ENCODE peak calls at places on chromosomes 1 and 21, in seven cellular contexts. V is DND-41, O is fibroblast of lung, Q is HCT116, N is K562, K is GM23338, U is mammary epithelial cell. Y is an unnamed sample.

GRCh38 chr1:244414543-244414942 is 37.2 kb downstream of the ADSS2 start:
- DNase-seq in V (no peak), O (peak; percentile 73), Q (no peak), N (no peak), K (no peak), U (peak; percentile 42), Y (no peak)

GRCh38 chr1:109513110-109513702 is 3.7 kb upstream of the AMIGO1 start:
- DNase-seq in V (no peak), O (no peak), Q (no peak), N (no peak), K (no peak), U (no peak), Y (no peak)

GRCh38 chr1:167658574-167659328 is 28.7 kb downstream of the RCSD1 start:
- DNase-seq in V (no peak), O (no peak), Q (no peak), N (no peak), K (no peak), U (no peak), Y (no peak)

GRCh38 chr1:227900571-227901051 is 47.1 kb downstream of the WNT9A start:
- DNase-seq in V (no peak), O (no peak), Q (no peak), N (no peak), K (no peak), U (no peak), Y (no peak)

GRCh38 chr1:63199666-63200065 is 122.7 kb upstream of the FOXD3 start:
- DNase-seq in V (no peak), O (no peak), Q (no peak), N (no peak), K (peak; percentile 57), U (no peak), Y (no peak)

GRCh38 chr1:154998818-154999650 is 3.6 kb upstream of the ZBTB7B start:
- DNase-seq in V (peak; percentile 92), O (peak; percentile 59), Q (peak; percentile 79), N (peak; percentile 73), K (peak; percentile 94), U (peak; percentile 47), Y (peak; percentile 95)

GRCh38 chr1:35535243-35535642 is 22.0 kb downstream of the KIAA0319L start:
- DNase-seq in V (no peak), O (peak; percentile 48), Q (no peak), N (no peak), K (peak; percentile 55), U (no peak), Y (no peak)

GRCh38 chr1:235168375-235168774 is 7.3 kb upstream of the RBM34 start:
- DNase-seq in V (no peak), O (no peak), Q (no peak), N (no peak), K (no peak), U (no peak), Y (no peak)

GRCh38 chr1:25642710-25643109 is 26.1 kb downstream of the MAN1C1 start:
- DNase-seq in V (peak; percentile 67), O (peak; percentile 44), Q (no peak), N (no peak), K (no peak), U (no peak), Y (no peak)

GRCh38 chr21:42437786-42438185 is 34.1 kb downstream of the UBASH3A start:
- DNase-seq in V (no peak), O (no peak), Q (no peak), N (no peak), K (peak; percentile 34), U (no peak), Y (no peak)

GRCh38 chr1:68081775-68082283 is 31.4 kb upstream of the DIRAS3 start:
- DNase-seq in V (no peak), O (peak; percentile 54), Q (no peak), N (no peak), K (no peak), U (no peak), Y (no peak)

GRCh38 chr1:41246568-41246967 is 4.5 kb upstream of the SCMH1 start:
- DNase-seq in V (no peak), O (no peak), Q (no peak), N (no peak), K (no peak), U (no peak), Y (no peak)

GRCh38 chr1:183632964-183633363 is 2.6 kb downstream of the ARPC5 start:
- DNase-seq in V (peak; percentile 36), O (no peak), Q (no peak), N (peak; percentile 30), K (no peak), U (no peak), Y (no peak)

GRCh38 chr21:44083631-44084291 is 23.4 kb upstream of the PWP2 start:
- DNase-seq in V (peak; percentile 70), O (no peak), Q (no peak), N (no peak), K (no peak), U (no peak), Y (no peak)

GRCh38 chr1:243595527-243596206 is 254.4 kb downstream of the AKT3 start:
- DNase-seq in V (no peak), O (peak; percentile 76), Q (no peak), N (no peak), K (no peak), U (peak; percentile 84), Y (no peak)

GRCh38 chr21:42561742-42562141 is 48.1 kb downstream of the SLC37A1 start:
- DNase-seq in V (peak; percentile 46), O (no peak), Q (no peak), N (peak; percentile 67), K (no peak), U (no peak), Y (no peak)

GRCh38 chr1:206686486-206687249 is 2.0 kb downstream of the MAPKAPK2 start:
- DNase-seq in V (no peak), O (no peak), Q (no peak), N (no peak), K (no peak), U (no peak), Y (no peak)

GRCh38 chr1:218374972-218375371 is 29.8 kb downstream of the TGFB2 start:
- DNase-seq in V (no peak), O (peak; percentile 94), Q (no peak), N (no peak), K (no peak), U (peak; percentile 33), Y (no peak)

GRCh38 chr1:44849575-44850132 is 6.6 kb upstream of the PTCH2 start:
- DNase-seq in V (no peak), O (no peak), Q (no peak), N (no peak), K (no peak), U (peak; percentile 82), Y (no peak)

GRCh38 chr1:22100168-22100567 is 42.7 kb downstream of the WNT4 start:
- DNase-seq in V (no peak), O (no peak), Q (no peak), N (no peak), K (no peak), U (no peak), Y (no peak)

GRCh38 chr1:117537291-117537920 is 68.4 kb upstream of the TENT5C start:
- DNase-seq in V (no peak), O (no peak), Q (no peak), N (peak; percentile 42), K (peak; percentile 75), U (peak; percentile 58), Y (peak; percentile 33)
- TF ChIP-seq EZH2 in V (no peak), O (no peak), Q (no peak), N (no peak), K (no peak), U (no peak), Y (no peak)

DNA sequence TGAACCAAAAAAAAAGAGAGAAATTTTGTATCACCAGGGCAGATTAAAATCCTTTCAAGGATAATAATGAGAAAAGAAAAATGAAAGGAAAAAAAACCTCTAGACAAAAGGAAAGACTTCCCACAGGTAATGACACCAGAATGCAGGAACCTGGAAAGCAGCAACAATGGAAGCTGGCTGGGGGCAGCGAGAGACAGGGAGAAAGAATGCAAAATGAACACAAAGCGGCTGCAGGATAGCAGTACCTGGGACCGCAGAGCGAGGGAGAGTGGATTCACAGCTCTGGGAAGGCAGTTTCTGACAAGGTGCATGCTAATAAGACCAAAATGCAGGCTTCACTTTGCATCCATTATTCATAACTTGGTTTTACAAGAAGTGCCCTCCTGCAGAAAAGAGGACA is 349.0 kb downstream of the SIPA1L2 start:
- DNase-seq in V (no peak), O (no peak), Q (no peak), N (no peak), K (peak; percentile 84), U (no peak), Y (no peak)
- TF ChIP-seq EZH2 in V (no peak), O (no peak), Q (no peak), N (no peak), K (no peak), U (no peak), Y (no peak)

GRCh38 chr21:38662224-38662568 is 143.5 kb upstream of the ETS2 start:
- DNase-seq in V (no peak), O (no peak), Q (no peak), N (no peak), K (peak; percentile 36), U (no peak), Y (no peak)

GRCh38 chr21:38659936-38660332 is 145.8 kb upstream of the ETS2 start:
- DNase-seq in V (no peak), O (no peak), Q (no peak), N (no peak), K (peak; percentile 22), U (no peak), Y (no peak)

GRCh38 chr21:38661296-38662223 is 144.2 kb upstream of the ETS2 start:
- DNase-seq in V (no peak), O (peak; percentile 74), Q (no peak), N (no peak), K (peak; percentile 66), U (no peak), Y (peak; percentile 11)

GRCh38 chr21:38663282-38663681 is 142.4 kb upstream of the ETS2 start:
- DNase-seq in V (no peak), O (no peak), Q (no peak), N (no peak), K (no peak), U (no peak), Y (no peak)

DNA sequence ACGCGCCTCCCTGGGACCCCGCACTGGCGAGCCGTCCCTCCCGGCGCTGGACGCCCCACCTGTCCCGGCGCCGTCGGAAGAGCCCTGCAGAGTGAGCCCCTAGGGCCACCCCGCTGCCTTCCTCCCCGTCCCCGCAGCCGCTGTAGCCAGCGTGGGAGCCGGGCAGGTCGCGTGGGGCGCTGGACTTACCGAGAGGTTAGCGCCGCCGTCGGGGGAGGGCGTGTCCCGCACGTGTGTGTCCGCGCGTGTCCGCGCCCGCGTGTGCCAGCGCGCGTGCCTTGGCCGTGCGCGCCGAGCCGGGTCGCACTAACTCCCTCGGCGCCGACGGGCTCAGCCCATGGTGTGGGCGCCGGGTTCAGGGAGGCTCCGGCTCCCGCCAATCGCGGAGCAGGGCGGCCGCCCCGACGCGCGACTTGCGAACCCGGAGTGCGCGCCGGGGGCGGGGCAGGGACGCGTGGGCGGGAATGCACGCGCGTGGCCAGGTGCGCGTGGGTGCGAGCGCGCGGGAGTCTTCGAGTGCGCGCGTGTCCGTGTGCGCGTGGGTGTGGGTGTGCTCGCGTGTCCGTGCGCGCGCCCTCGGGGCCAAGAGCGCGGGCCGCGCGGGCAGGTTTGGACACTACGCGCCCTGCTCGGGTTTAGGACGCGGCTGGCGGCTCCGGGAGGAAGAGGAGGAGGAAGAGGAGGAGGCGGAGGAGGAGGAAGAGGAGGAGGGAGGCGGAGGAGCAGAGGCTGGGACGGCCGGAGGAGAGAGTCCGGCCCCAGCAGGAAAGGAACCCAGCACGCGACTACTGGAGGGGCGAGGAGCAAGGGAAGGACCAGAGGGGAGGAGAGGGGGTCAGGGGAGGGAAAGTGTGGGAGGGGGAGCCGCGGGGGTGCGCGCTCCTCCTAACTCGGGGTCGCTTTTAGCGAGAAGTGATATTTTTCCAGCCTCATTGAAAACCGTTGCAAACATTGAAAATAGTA is 145.1 kb upstream of the ETS2 start:
- DNase-seq in V (no peak), O (peak; percentile 11), Q (no peak), N (no peak), K (peak; percentile 66), U (no peak), Y (peak; percentile 4)
- TF ChIP-seq EZH2 in V (no peak), O (peak; percentile 74), Q (no peak), N (no peak), K (no peak), U (no peak), Y (peak; percentile 81)

GRCh38 chr1:50332941-50333594 is 90.2 kb downstream of the DMRTA2 start:
- DNase-seq in V (no peak), O (peak; percentile 19), Q (no peak), N (peak; percentile 88), K (peak; percentile 85), U (peak; percentile 20), Y (peak; percentile 68)
- TF ChIP-seq EZH2 in V (no peak), O (no peak), Q (no peak), N (no peak), K (no peak), U (no peak), Y (no peak)

Y was measured in A673.